ENCODE peak calls at places on chromosomes 6 and 20, in ten cellular contexts. One of them, this sample, is unnamed. For H3K4me1, the result is how much of the 10 kb centered on the place peaks cover.

GRCh38 chr6:104943781-104944180 is 13.1 kb upstream of the LIN28B start:
- DNase-seq in SK-N-SH: no peak
- DNase-seq in upper lobe of left lung: no peak
- DNase-seq in sigmoid colon: no peak
- DNase-seq in GM23338: no peak
- DNase-seq in stomach: no peak
- DNase-seq in spleen: no peak
- DNase-seq in suprapubic skin: no peak
- DNase-seq in HepG2: no peak
- DNase-seq in HCT116: peak
- DNase-seq in this sample: no peak

GRCh38 chr6:88856566-88856965 is 106.9 kb downstream of the RNGTT start:
- DNase-seq in GM23338: no peak
- DNase-seq in HCT116: no peak
- DNase-seq in HepG2: no peak
- DNase-seq in SK-N-SH: no peak
- DNase-seq in spleen: no peak
- DNase-seq in upper lobe of left lung: no peak
- DNase-seq in suprapubic skin: no peak
- DNase-seq in sigmoid colon: no peak
- DNase-seq in stomach: no peak
- DNase-seq in this sample: no peak

GRCh38 chr6:139778113-139778512 is 403.7 kb upstream of the CITED2 start:
- DNase-seq in spleen: no peak
- DNase-seq in HCT116: no peak
- DNase-seq in suprapubic skin: no peak
- DNase-seq in sigmoid colon: no peak
- DNase-seq in GM23338: no peak
- DNase-seq in stomach: no peak
- DNase-seq in HepG2: no peak
- DNase-seq in SK-N-SH: no peak
- DNase-seq in upper lobe of left lung: no peak
- DNase-seq in this sample: no peak

GRCh38 chr6:122825180-122825579 is 36.1 kb downstream of the SMPDL3A start:
- DNase-seq in upper lobe of left lung: no peak
- DNase-seq in HepG2: no peak
- DNase-seq in SK-N-SH: no peak
- DNase-seq in suprapubic skin: no peak
- DNase-seq in stomach: no peak
- DNase-seq in spleen: no peak
- DNase-seq in GM23338: peak
- DNase-seq in HCT116: no peak
- DNase-seq in sigmoid colon: no peak
- DNase-seq in this sample: no peak

GRCh38 chr20:58113706-58114105 is 114.7 kb downstream of the ANKRD60 start:
- DNase-seq in HCT116: no peak
- DNase-seq in spleen: no peak
- DNase-seq in GM23338: no peak
- DNase-seq in HepG2: no peak
- DNase-seq in suprapubic skin: peak
- DNase-seq in sigmoid colon: no peak
- DNase-seq in SK-N-SH: no peak
- DNase-seq in upper lobe of left lung: no peak
- DNase-seq in stomach: no peak
- DNase-seq in this sample: no peak

GRCh38 chr6:6674872-6675271 is 86.4 kb downstream of the LY86 start:
- DNase-seq in GM23338: peak
- DNase-seq in HCT116: no peak
- DNase-seq in stomach: no peak
- DNase-seq in upper lobe of left lung: no peak
- DNase-seq in spleen: no peak
- DNase-seq in suprapubic skin: no peak
- DNase-seq in SK-N-SH: no peak
- DNase-seq in sigmoid colon: no peak
- DNase-seq in HepG2: no peak
- DNase-seq in this sample: no peak

GRCh38 chr20:8877294-8877693 is 191.6 kb upstream of the PLCB4 start:
- DNase-seq in sigmoid colon: no peak
- DNase-seq in HepG2: no peak
- DNase-seq in GM23338: no peak
- DNase-seq in stomach: no peak
- DNase-seq in suprapubic skin: no peak
- DNase-seq in SK-N-SH: no peak
- DNase-seq in spleen: no peak
- DNase-seq in HCT116: no peak
- DNase-seq in upper lobe of left lung: no peak
- DNase-seq in this sample: no peak

GRCh38 chr6:24666097-24666615 is 543 bp downstream of the TDP2 start:
- DNase-seq in spleen: peak
- DNase-seq in HepG2: no peak
- DNase-seq in GM23338: no peak
- DNase-seq in SK-N-SH: peak
- DNase-seq in stomach: peak
- DNase-seq in sigmoid colon: peak
- DNase-seq in HCT116: no peak
- DNase-seq in suprapubic skin: peak
- DNase-seq in upper lobe of left lung: peak
- DNase-seq in this sample: no peak

GRCh38 chr6:53750112-53750511 is 44.7 kb upstream of the LRRC1 start:
- DNase-seq in suprapubic skin: no peak
- DNase-seq in stomach: no peak
- DNase-seq in HCT116: no peak
- DNase-seq in upper lobe of left lung: no peak
- DNase-seq in SK-N-SH: no peak
- DNase-seq in HepG2: no peak
- DNase-seq in spleen: no peak
- DNase-seq in GM23338: no peak
- DNase-seq in sigmoid colon: no peak
- DNase-seq in this sample: no peak

GRCh38 chr6:42748241-42748898 is 2.5 kb upstream of the TBCC start:
- DNase-seq in HepG2: no peak
- DNase-seq in spleen: no peak
- DNase-seq in HCT116: no peak
- DNase-seq in suprapubic skin: no peak
- DNase-seq in upper lobe of left lung: no peak
- DNase-seq in GM23338: no peak
- DNase-seq in sigmoid colon: no peak
- DNase-seq in SK-N-SH: no peak
- DNase-seq in stomach: no peak
- DNase-seq in this sample: no peak
- TF ChIP-seq POLR2AphosphoS5 in HepG2: no peak
- TF ChIP-seq POLR2AphosphoS5 in spleen: no peak
- TF ChIP-seq POLR2AphosphoS5 in HCT116: no peak
- TF ChIP-seq POLR2AphosphoS5 in suprapubic skin: no peak
- TF ChIP-seq POLR2AphosphoS5 in upper lobe of left lung: no peak
- TF ChIP-seq POLR2AphosphoS5 in GM23338: no peak
- TF ChIP-seq POLR2AphosphoS5 in sigmoid colon: no peak
- TF ChIP-seq POLR2AphosphoS5 in SK-N-SH: no peak
- TF ChIP-seq POLR2AphosphoS5 in stomach: no peak
- TF ChIP-seq POLR2AphosphoS5 in this sample: no peak

GRCh38 chr6:160895562-160895961 is 96.0 kb upstream of the MAP3K4 start:
- DNase-seq in HepG2: no peak
- DNase-seq in upper lobe of left lung: no peak
- DNase-seq in suprapubic skin: no peak
- DNase-seq in spleen: no peak
- DNase-seq in SK-N-SH: no peak
- DNase-seq in GM23338: no peak
- DNase-seq in sigmoid colon: no peak
- DNase-seq in HCT116: no peak
- DNase-seq in stomach: no peak
- DNase-seq in this sample: no peak

GRCh38 chr6:160900031-160900430 is 91.5 kb upstream of the MAP3K4 start:
- DNase-seq in HepG2: no peak
- DNase-seq in upper lobe of left lung: no peak
- DNase-seq in spleen: no peak
- DNase-seq in suprapubic skin: no peak
- DNase-seq in HCT116: no peak
- DNase-seq in SK-N-SH: no peak
- DNase-seq in stomach: no peak
- DNase-seq in GM23338: peak
- DNase-seq in sigmoid colon: no peak
- DNase-seq in this sample: no peak
- H3K4me1 ChIP-seq in HepG2: under half
- H3K4me1 ChIP-seq in upper lobe of left lung: under half
- H3K4me1 ChIP-seq in spleen: under half
- H3K4me1 ChIP-seq in suprapubic skin: under half
- H3K4me1 ChIP-seq in HCT116: under half
- H3K4me1 ChIP-seq in SK-N-SH: under half
- H3K4me1 ChIP-seq in stomach: under half
- H3K4me1 ChIP-seq in GM23338: under half
- H3K4me1 ChIP-seq in sigmoid colon: under half
- H3K4me1 ChIP-seq in this sample: under half

GRCh38 chr20:5221078-5221430 is 94.2 kb downstream of the CDS2 start:
- DNase-seq in stomach: no peak
- DNase-seq in upper lobe of left lung: no peak
- DNase-seq in SK-N-SH: no peak
- DNase-seq in suprapubic skin: no peak
- DNase-seq in spleen: no peak
- DNase-seq in sigmoid colon: no peak
- DNase-seq in HepG2: no peak
- DNase-seq in GM23338: no peak
- DNase-seq in HCT116: no peak
- DNase-seq in this sample: no peak
- TF ChIP-seq CTCF in stomach: no peak
- TF ChIP-seq CTCF in upper lobe of left lung: no peak
- TF ChIP-seq CTCF in SK-N-SH: no peak
- TF ChIP-seq CTCF in suprapubic skin: no peak
- TF ChIP-seq CTCF in spleen: no peak
- TF ChIP-seq CTCF in sigmoid colon: no peak
- TF ChIP-seq CTCF in HepG2: no peak
- TF ChIP-seq CTCF in GM23338: no peak
- TF ChIP-seq CTCF in HCT116: no peak
- TF ChIP-seq CTCF in this sample: no peak

GRCh38 chr20:50146732-50147662 is 6.5 kb downstream of the PEDS1 start:
- DNase-seq in spleen: peak
- DNase-seq in HCT116: no peak
- DNase-seq in HepG2: no peak
- DNase-seq in GM23338: peak
- DNase-seq in sigmoid colon: no peak
- DNase-seq in suprapubic skin: peak
- DNase-seq in stomach: peak
- DNase-seq in upper lobe of left lung: peak
- DNase-seq in SK-N-SH: no peak
- DNase-seq in this sample: no peak
- TF ChIP-seq POLR2AphosphoS5 in spleen: peak
- TF ChIP-seq POLR2AphosphoS5 in HCT116: no peak
- TF ChIP-seq POLR2AphosphoS5 in HepG2: no peak
- TF ChIP-seq POLR2AphosphoS5 in GM23338: peak
- TF ChIP-seq POLR2AphosphoS5 in sigmoid colon: no peak
- TF ChIP-seq POLR2AphosphoS5 in suprapubic skin: peak
- TF ChIP-seq POLR2AphosphoS5 in stomach: no peak
- TF ChIP-seq POLR2AphosphoS5 in upper lobe of left lung: peak
- TF ChIP-seq POLR2AphosphoS5 in SK-N-SH: no peak
- TF ChIP-seq POLR2AphosphoS5 in this sample: no peak